ENCODE peak calls at places on chromosomes 6 and 20, in seven cellular contexts. One of them, this sample, is unnamed. For H3K36me3, the result is how much of the 10 kb centered on the place peaks cover.

GRCh38 chr6:159007510-159007909 is 7.5 kb upstream of the RSPH3 start:
- DNase-seq in ovary: no peak
- DNase-seq in OCI-LY7: no peak
- DNase-seq in CD8-positive, alpha-beta T cell: no peak
- DNase-seq in SJSA1: no peak
- DNase-seq in IMR-90: no peak
- DNase-seq in brain microvascular endothelial cell: no peak
- DNase-seq in this sample: no peak

GRCh38 chr20:20362774-20363435 is 5.0 kb upstream of the INSM1 start:
- DNase-seq in brain microvascular endothelial cell: no peak
- DNase-seq in CD8-positive, alpha-beta T cell: no peak
- DNase-seq in OCI-LY7: no peak
- DNase-seq in SJSA1: no peak
- DNase-seq in ovary: no peak
- DNase-seq in IMR-90: no peak
- DNase-seq in this sample: no peak

GRCh38 chr6:26205161-26205624 is 118.0 kb downstream of the HFE start:
- DNase-seq in OCI-LY7: peak
- DNase-seq in brain microvascular endothelial cell: peak
- DNase-seq in CD8-positive, alpha-beta T cell: peak
- DNase-seq in SJSA1: peak
- DNase-seq in IMR-90: peak
- DNase-seq in ovary: peak
- DNase-seq in this sample: no peak

GRCh38 chr6:42010909-42011308 is 39.4 kb upstream of the TAF8 start:
- DNase-seq in brain microvascular endothelial cell: no peak
- DNase-seq in CD8-positive, alpha-beta T cell: no peak
- DNase-seq in IMR-90: no peak
- DNase-seq in ovary: no peak
- DNase-seq in OCI-LY7: no peak
- DNase-seq in SJSA1: no peak
- DNase-seq in this sample: no peak

GRCh38 chr6:69090132-69090531 is 455.1 kb downstream of the ADGRB3 start:
- DNase-seq in OCI-LY7: no peak
- DNase-seq in brain microvascular endothelial cell: peak
- DNase-seq in CD8-positive, alpha-beta T cell: no peak
- DNase-seq in ovary: no peak
- DNase-seq in SJSA1: no peak
- DNase-seq in IMR-90: peak
- DNase-seq in this sample: peak

GRCh38 chr6:112253842-112254816 is at the start of gene LAMA4:
- DNase-seq in ovary: peak
- DNase-seq in CD8-positive, alpha-beta T cell: no peak
- DNase-seq in IMR-90: peak
- DNase-seq in OCI-LY7: no peak
- DNase-seq in SJSA1: peak
- DNase-seq in brain microvascular endothelial cell: peak
- DNase-seq in this sample: no peak

GRCh38 chr6:133630651-133631050 is 258.3 kb upstream of the TCF21 start:
- DNase-seq in IMR-90: no peak
- DNase-seq in SJSA1: no peak
- DNase-seq in ovary: no peak
- DNase-seq in CD8-positive, alpha-beta T cell: no peak
- DNase-seq in OCI-LY7: no peak
- DNase-seq in brain microvascular endothelial cell: no peak
- DNase-seq in this sample: no peak

GRCh38 chr6:53119772-53120409 is 28.8 kb downstream of the GCM1 start:
- DNase-seq in CD8-positive, alpha-beta T cell: no peak
- DNase-seq in OCI-LY7: no peak
- DNase-seq in ovary: no peak
- DNase-seq in IMR-90: peak
- DNase-seq in brain microvascular endothelial cell: peak
- DNase-seq in SJSA1: peak
- DNase-seq in this sample: peak

GRCh38 chr6:22030730-22031619 is 265.9 kb downstream of the PRL start:
- DNase-seq in SJSA1: no peak
- DNase-seq in IMR-90: no peak
- DNase-seq in OCI-LY7: no peak
- DNase-seq in CD8-positive, alpha-beta T cell: no peak
- DNase-seq in ovary: no peak
- DNase-seq in brain microvascular endothelial cell: no peak
- DNase-seq in this sample: no peak

GRCh38 chr6:22036267-22036666 is 260.6 kb downstream of the PRL start:
- DNase-seq in CD8-positive, alpha-beta T cell: no peak
- DNase-seq in IMR-90: peak
- DNase-seq in OCI-LY7: peak
- DNase-seq in brain microvascular endothelial cell: no peak
- DNase-seq in SJSA1: no peak
- DNase-seq in ovary: no peak
- DNase-seq in this sample: no peak

GRCh38 chr6:22036699-22037098 is 260.1 kb downstream of the PRL start:
- DNase-seq in OCI-LY7: no peak
- DNase-seq in CD8-positive, alpha-beta T cell: no peak
- DNase-seq in IMR-90: no peak
- DNase-seq in ovary: no peak
- DNase-seq in brain microvascular endothelial cell: no peak
- DNase-seq in SJSA1: no peak
- DNase-seq in this sample: no peak

DNA sequence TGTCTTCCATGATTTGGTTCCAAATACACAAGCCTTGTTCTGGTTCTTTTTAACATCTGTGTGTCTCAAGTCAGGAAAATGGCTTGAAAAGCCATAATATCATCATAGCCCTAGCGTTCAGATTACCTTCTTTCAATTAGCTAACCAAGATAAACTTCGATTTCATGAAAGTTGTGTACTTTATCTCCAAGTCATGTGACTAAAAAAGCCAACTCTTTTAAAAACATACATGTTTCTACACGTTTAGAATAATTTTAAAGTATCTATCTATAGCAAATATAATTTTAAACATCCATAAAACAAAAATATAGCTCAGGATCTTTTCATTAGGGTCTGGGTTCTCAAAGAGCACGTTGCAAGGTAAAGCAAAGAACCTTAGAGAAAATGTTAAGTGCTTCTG is 261.1 kb downstream of the PRL start:
- DNase-seq in OCI-LY7: no peak
- DNase-seq in brain microvascular endothelial cell: no peak
- DNase-seq in ovary: no peak
- DNase-seq in SJSA1: no peak
- DNase-seq in CD8-positive, alpha-beta T cell: no peak
- DNase-seq in IMR-90: no peak
- DNase-seq in this sample: no peak
- H3K36me3 ChIP-seq in OCI-LY7: under half
- H3K36me3 ChIP-seq in brain microvascular endothelial cell: under half
- H3K36me3 ChIP-seq in ovary: under half
- H3K36me3 ChIP-seq in SJSA1: under half
- H3K36me3 ChIP-seq in CD8-positive, alpha-beta T cell: under half
- H3K36me3 ChIP-seq in IMR-90: under half
- H3K36me3 ChIP-seq in this sample: under half

DNA sequence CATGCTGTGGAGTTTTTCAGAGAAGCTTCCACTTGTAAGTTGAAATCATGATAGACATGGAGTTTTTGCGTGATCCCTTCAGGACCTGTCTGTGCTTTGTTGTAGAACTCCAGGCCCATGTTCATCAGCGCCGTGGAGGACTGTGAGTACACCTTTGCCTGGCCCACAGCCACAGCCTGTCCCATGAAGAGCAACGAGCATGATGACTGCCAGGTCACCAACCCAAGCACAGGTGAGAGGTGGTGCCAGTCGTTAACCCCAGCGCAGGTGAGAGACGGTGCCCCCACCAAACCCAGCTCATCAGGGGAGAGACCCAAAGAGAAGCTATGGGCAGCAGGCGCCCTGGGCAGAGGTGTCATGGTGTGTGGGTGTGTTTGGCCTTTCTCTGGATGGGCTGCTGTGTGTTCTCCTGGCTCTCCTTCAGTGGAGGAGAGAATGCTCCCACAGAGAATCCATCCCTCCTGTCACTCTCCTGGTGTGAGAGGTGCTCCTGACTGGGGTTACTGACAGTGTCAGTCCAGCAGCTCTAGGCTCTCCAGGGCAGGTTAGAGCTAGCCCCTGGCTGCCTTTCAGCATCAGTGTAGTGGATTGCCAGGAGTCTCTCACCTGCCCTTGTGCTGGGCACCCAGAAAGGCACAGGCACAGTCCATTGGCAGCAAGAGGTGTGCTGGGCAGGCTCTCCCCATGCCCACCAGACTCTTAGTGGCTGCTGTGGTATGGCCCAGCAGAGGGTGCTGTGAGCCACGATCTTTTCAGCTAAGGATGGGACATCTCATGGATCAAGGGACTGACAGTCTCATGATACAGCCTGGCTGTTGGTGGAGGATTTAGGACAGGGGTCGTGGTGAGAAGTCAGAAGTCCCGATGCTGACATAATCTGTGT is 49.6 kb upstream of the SLC22A1 start:
- DNase-seq in IMR-90: no peak
- DNase-seq in OCI-LY7: peak
- DNase-seq in CD8-positive, alpha-beta T cell: no peak
- DNase-seq in brain microvascular endothelial cell: no peak
- DNase-seq in SJSA1: no peak
- DNase-seq in ovary: no peak
- DNase-seq in this sample: no peak
- H3K36me3 ChIP-seq in IMR-90: half or more
- H3K36me3 ChIP-seq in OCI-LY7: half or more
- H3K36me3 ChIP-seq in CD8-positive, alpha-beta T cell: half or more
- H3K36me3 ChIP-seq in brain microvascular endothelial cell: half or more
- H3K36me3 ChIP-seq in SJSA1: half or more
- H3K36me3 ChIP-seq in ovary: under half
- H3K36me3 ChIP-seq in this sample: under half

DNA sequence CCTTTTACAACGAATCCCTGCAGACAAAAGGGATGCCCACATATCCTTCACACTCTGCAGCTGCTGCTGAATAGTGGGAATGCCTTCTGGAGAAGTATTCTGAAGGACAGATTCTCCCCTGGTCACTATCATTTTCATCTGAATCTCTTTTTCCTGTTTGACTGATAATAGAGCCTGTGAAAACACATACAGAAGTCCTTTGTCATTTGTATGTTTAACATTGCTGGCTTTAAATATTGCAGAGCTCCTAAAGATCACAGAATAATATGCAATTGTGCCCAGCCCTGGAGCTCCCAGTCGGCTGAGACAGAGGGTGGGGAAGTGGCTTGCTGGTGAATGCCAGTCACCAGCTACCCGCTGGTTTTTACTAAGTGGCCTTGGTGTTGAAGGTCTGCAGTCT is 272.3 kb downstream of the SYNE1 start:
- DNase-seq in IMR-90: no peak
- DNase-seq in OCI-LY7: no peak
- DNase-seq in CD8-positive, alpha-beta T cell: no peak
- DNase-seq in SJSA1: no peak
- DNase-seq in brain microvascular endothelial cell: no peak
- DNase-seq in ovary: no peak
- DNase-seq in this sample: no peak
- H3K36me3 ChIP-seq in IMR-90: under half
- H3K36me3 ChIP-seq in OCI-LY7: under half
- H3K36me3 ChIP-seq in CD8-positive, alpha-beta T cell: under half
- H3K36me3 ChIP-seq in SJSA1: half or more
- H3K36me3 ChIP-seq in brain microvascular endothelial cell: half or more
- H3K36me3 ChIP-seq in ovary: under half
- H3K36me3 ChIP-seq in this sample: under half

GRCh38 chr6:31878761-31879542 is at the start of gene SLC44A4:
- DNase-seq in IMR-90: no peak
- DNase-seq in SJSA1: peak
- DNase-seq in ovary: no peak
- DNase-seq in brain microvascular endothelial cell: no peak
- DNase-seq in OCI-LY7: no peak
- DNase-seq in CD8-positive, alpha-beta T cell: no peak
- DNase-seq in this sample: no peak

GRCh38 chr6:31882344-31882743 is 3.5 kb upstream of the SLC44A4 start:
- DNase-seq in CD8-positive, alpha-beta T cell: no peak
- DNase-seq in brain microvascular endothelial cell: no peak
- DNase-seq in ovary: peak
- DNase-seq in IMR-90: peak
- DNase-seq in SJSA1: peak
- DNase-seq in OCI-LY7: no peak
- DNase-seq in this sample: no peak

GRCh38 chr6:31881136-31881859 is 2.5 kb upstream of the SLC44A4 start:
- DNase-seq in OCI-LY7: no peak
- DNase-seq in IMR-90: no peak
- DNase-seq in SJSA1: no peak
- DNase-seq in brain microvascular endothelial cell: no peak
- DNase-seq in ovary: no peak
- DNase-seq in CD8-positive, alpha-beta T cell: no peak
- DNase-seq in this sample: no peak

GRCh38 chr6:31879901-31880300 is 1.1 kb upstream of the SLC44A4 start:
- DNase-seq in brain microvascular endothelial cell: no peak
- DNase-seq in IMR-90: no peak
- DNase-seq in ovary: no peak
- DNase-seq in OCI-LY7: no peak
- DNase-seq in CD8-positive, alpha-beta T cell: no peak
- DNase-seq in SJSA1: peak
- DNase-seq in this sample: no peak

GRCh38 chr6:31880616-31881015 is 1.8 kb upstream of the SLC44A4 start:
- DNase-seq in IMR-90: no peak
- DNase-seq in OCI-LY7: no peak
- DNase-seq in CD8-positive, alpha-beta T cell: no peak
- DNase-seq in ovary: no peak
- DNase-seq in SJSA1: no peak
- DNase-seq in brain microvascular endothelial cell: no peak
- DNase-seq in this sample: no peak
- H3K36me3 ChIP-seq in IMR-90: half or more
- H3K36me3 ChIP-seq in OCI-LY7: half or more
- H3K36me3 ChIP-seq in CD8-positive, alpha-beta T cell: under half
- H3K36me3 ChIP-seq in ovary: under half
- H3K36me3 ChIP-seq in SJSA1: half or more
- H3K36me3 ChIP-seq in brain microvascular endothelial cell: under half
- H3K36me3 ChIP-seq in this sample: under half

GRCh38 chr20:44203161-44203560 is 7.4 kb downstream of the OSER1 start:
- DNase-seq in brain microvascular endothelial cell: no peak
- DNase-seq in ovary: no peak
- DNase-seq in IMR-90: peak
- DNase-seq in CD8-positive, alpha-beta T cell: no peak
- DNase-seq in OCI-LY7: no peak
- DNase-seq in SJSA1: no peak
- DNase-seq in this sample: no peak
- H3K36me3 ChIP-seq in brain microvascular endothelial cell: under half
- H3K36me3 ChIP-seq in ovary: under half
- H3K36me3 ChIP-seq in IMR-90: under half
- H3K36me3 ChIP-seq in CD8-positive, alpha-beta T cell: under half
- H3K36me3 ChIP-seq in OCI-LY7: half or more
- H3K36me3 ChIP-seq in SJSA1: half or more
- H3K36me3 ChIP-seq in this sample: under half

DNA sequence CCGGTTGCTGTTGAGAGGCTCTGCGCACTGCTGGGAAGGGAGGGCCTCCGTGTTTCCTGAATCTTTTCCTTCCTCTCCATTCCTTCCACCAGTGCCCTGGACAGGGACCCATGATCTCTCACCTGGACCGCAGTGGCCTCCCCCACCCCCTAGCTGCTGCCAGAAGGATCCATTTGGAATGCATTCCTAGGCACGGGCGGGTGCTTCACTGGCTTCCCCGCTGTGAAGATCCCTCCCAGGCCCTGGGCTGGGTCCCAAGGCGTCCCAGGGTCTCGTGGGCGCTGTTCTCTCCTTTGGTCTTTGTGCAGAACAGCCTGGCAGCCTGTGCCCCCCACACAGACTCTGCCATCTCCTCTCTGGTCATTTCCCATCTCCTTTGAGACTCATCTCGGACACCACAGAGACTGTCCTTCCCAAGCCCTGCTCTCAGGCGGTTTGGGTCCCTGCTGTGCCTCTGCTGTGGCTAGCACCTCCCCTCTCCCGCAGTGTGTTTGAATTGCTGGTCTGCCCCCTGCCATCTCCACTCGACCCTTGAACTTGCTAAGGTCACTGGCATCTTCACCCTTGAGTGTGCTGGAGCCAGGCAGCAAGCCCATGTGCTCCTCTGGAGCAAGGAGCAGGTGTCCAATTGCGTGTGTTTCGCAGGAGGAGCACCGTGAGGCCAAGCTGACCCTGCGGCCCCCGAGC is 59.0 kb downstream of the TCP11 start:
- DNase-seq in ovary: peak
- DNase-seq in IMR-90: no peak
- DNase-seq in SJSA1: peak
- DNase-seq in CD8-positive, alpha-beta T cell: no peak
- DNase-seq in OCI-LY7: no peak
- DNase-seq in brain microvascular endothelial cell: no peak
- DNase-seq in this sample: no peak
- H3K36me3 ChIP-seq in ovary: under half
- H3K36me3 ChIP-seq in IMR-90: under half
- H3K36me3 ChIP-seq in SJSA1: under half
- H3K36me3 ChIP-seq in CD8-positive, alpha-beta T cell: under half
- H3K36me3 ChIP-seq in OCI-LY7: under half
- H3K36me3 ChIP-seq in brain microvascular endothelial cell: under half
- H3K36me3 ChIP-seq in this sample: under half